ENCODE peak calls at places on chromosomes 2 and 18, in seven cellular contexts. D, W, L, H, U, X and J are unnamed samples.

GRCh38 chr2:218856168-218856895 is 3.3 kb upstream of the WNT6 start:
- DNase-seq in D (no peak), W (no peak), L (no peak), H (no peak), U (no peak), X (peak; percentile 71), J (peak; percentile 30)

GRCh38 chr18:361941-362913 is 94.4 kb upstream of the THOC1 start:
- DNase-seq in D (peak; percentile 88), W (peak; percentile 81), L (peak; percentile 31), H (no peak), U (no peak), X (peak; percentile 51), J (peak; percentile 79)

GRCh38 chr2:31324000-31324633 is 90.2 kb downstream of the EHD3 start:
- DNase-seq in D (peak; percentile 49), W (no peak), L (no peak), H (no peak), U (no peak), X (no peak), J (no peak)

GRCh38 chr2:134282638-134283400 is 28.9 kb downstream of the MGAT5 start:
- DNase-seq in D (peak; percentile 37), W (no peak), L (no peak), H (no peak), U (no peak), X (no peak), J (peak; percentile 55)

GRCh38 chr2:148876589-148877402 is 1.8 kb downstream of the KIF5C start:
- DNase-seq in D (no peak), W (no peak), L (peak; percentile 92), H (peak; percentile 90), U (peak; percentile 77), X (peak; percentile 98), J (no peak)

GRCh38 chr2:73268368-73268830 is 15.9 kb downstream of the FBXO41 start:
- DNase-seq in D (no peak), W (no peak), L (no peak), H (no peak), U (no peak), X (no peak), J (no peak)

GRCh38 chr2:160332318-160332717 is 132.2 kb upstream of the ITGB6 start:
- DNase-seq in D (peak; percentile 66), W (peak; percentile 65), L (no peak), H (no peak), U (no peak), X (peak; percentile 92), J (no peak)

GRCh38 chr2:228545041-228545440 is 363.6 kb upstream of the SPHKAP start:
- DNase-seq in D (no peak), W (peak; percentile 7), L (no peak), H (no peak), U (no peak), X (peak; percentile 66), J (peak; percentile 66)

GRCh38 chr18:57738078-57738477 is 65.0 kb downstream of the ATP8B1 start:
- DNase-seq in D (no peak), W (no peak), L (no peak), H (no peak), U (no peak), X (no peak), J (no peak)

GRCh38 chr2:179467111-179467510 is 202.5 kb upstream of the SESTD1 start:
- DNase-seq in D (no peak), W (peak; percentile 64), L (no peak), H (no peak), U (no peak), X (no peak), J (no peak)

GRCh38 chr2:17573085-17573805 is 32.7 kb downstream of the VSNL1 start:
- DNase-seq in D (peak; percentile 14), W (no peak), L (no peak), H (no peak), U (no peak), X (peak; percentile 40), J (no peak)

GRCh38 chr2:75099521-75099922 is 99.8 kb downstream of the TACR1 start:
- DNase-seq in D (no peak), W (no peak), L (no peak), H (no peak), U (no peak), X (no peak), J (peak; percentile 5)

GRCh38 chr18:54209471-54210180 is 14.8 kb downstream of the MBD2 start:
- DNase-seq in D (peak; percentile 17), W (peak; percentile 15), L (no peak), H (no peak), U (no peak), X (no peak), J (peak; percentile 8)

GRCh38 chr18:78849046-78849445 is 130.6 kb upstream of the SALL3 start:
- DNase-seq in D (no peak), W (no peak), L (no peak), H (no peak), U (no peak), X (no peak), J (no peak)

GRCh38 chr2:130328710-130329109 is 14.0 kb upstream of the IMP4 start:
- DNase-seq in D (peak; percentile 13), W (peak; percentile 32), L (no peak), H (no peak), U (no peak), X (peak; percentile 37), J (no peak)

GRCh38 chr2:134232461-134232860 is 21.4 kb upstream of the MGAT5 start:
- DNase-seq in D (no peak), W (no peak), L (no peak), H (no peak), U (no peak), X (no peak), J (no peak)

GRCh38 chr18:23856466-23857175 is 157.9 kb upstream of the TTC39C start:
- DNase-seq in D (no peak), W (peak; percentile 21), L (no peak), H (no peak), U (no peak), X (peak; percentile 70), J (peak; percentile 71)

GRCh38 chr2:230230087-230230486 is 4.6 kb downstream of the SP140 start:
- DNase-seq in D (peak; percentile 88), W (peak; percentile 90), L (peak; percentile 64), H (no peak), U (peak; percentile 23), X (peak; percentile 91), J (no peak)

GRCh38 chr18:79197531-79197930 is 128.3 kb downstream of the ATP9B start:
- DNase-seq in D (no peak), W (no peak), L (no peak), H (no peak), U (no peak), X (no peak), J (no peak)

GRCh38 chr18:76957384-76958355 is 135.3 kb downstream of the ZNF236 start:
- DNase-seq in D (no peak), W (no peak), L (no peak), H (no peak), U (no peak), X (no peak), J (no peak)

GRCh38 chr2:120314656-120315366 is 31.1 kb upstream of the INHBB start:
- DNase-seq in D (no peak), W (no peak), L (no peak), H (no peak), U (no peak), X (no peak), J (no peak)

DNA sequence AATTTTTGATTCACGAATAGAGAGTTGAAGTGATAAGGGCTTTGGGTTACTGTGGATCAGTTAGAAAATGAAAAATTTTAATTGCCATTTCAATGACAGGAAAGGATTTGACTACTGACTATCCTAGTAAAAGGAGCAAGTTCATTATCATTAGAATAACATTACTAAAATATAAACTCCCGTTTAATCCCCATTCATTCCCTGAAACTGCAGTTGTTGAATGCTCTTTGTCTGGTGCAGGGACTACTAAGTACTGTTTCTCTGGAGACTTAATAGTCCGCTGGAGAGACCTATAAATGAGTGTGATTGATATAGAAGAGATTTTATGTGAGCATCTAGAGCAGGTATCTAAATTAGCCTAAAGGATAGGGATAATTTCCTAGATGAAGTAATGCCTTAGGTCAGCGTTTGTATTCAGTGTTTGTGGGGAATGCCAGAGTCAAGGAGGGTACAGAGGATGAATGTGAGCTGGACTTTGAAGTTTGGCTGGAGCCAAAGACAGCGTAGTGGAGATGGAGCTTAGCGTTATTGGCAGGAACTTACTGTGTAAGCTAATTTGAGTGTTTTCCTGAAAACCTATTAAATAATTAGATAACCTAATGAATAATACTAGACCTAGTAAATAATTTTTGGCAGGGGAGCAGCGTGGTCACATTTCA is 4.0 kb downstream of the RNF138 start:
- DNase-seq in D (no peak), W (no peak), L (no peak), H (no peak), U (no peak), X (no peak), J (no peak)
- H2BK5ac ChIP-seq in D (no peak overlapping the region), W (no peak overlapping the region), L (no peak overlapping the region), H (no peak overlapping the region), U (no peak overlapping the region), X (no peak overlapping the region), J (no peak overlapping the region)

DNA sequence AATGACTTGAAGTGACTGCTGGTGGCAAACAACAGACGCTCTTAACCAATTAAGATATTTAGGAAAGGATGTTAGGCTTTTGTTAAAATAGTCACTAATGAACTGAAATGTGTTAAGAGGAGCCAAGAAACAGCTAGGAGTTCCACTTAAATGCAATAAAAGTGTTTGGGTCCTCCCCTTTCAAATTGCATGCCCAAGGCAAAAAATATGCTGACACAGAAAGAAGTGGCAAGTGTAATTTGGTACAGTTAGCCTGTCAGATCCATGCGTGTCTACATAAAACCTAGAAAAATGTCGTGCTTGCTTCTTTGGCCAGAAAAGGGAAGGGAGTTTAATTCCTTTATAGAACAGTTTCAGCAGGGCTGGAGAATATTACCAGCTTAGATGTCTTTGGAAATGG is 61.9 kb downstream of the XRCC5 start:
- DNase-seq in D (no peak), W (no peak), L (no peak), H (no peak), U (no peak), X (no peak), J (no peak)
- H2BK5ac ChIP-seq in D (no peak overlapping the region), W (no peak overlapping the region), L (no peak overlapping the region), H (no peak overlapping the region), U (no peak overlapping the region), X (no peak overlapping the region), J (no peak overlapping the region)

DNA sequence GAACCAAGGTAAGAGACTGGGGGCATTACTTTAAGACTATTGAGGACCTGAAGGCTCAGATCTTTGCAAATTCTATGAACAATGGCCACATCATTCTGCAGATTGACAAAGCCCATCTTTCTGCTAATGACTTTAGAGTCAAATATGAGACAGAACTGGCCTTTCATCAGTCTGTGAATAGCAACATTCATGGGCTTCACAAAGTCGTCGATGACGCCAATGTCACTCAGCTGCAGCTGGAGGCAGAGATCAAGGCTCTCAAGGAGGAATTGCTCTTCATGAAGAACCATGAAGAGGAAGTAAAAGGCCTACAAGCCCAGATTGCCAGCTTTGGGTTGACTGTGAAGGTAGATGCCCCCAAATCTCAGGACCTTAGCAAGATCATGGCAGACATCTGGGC is 43.8 kb upstream of the SLC4A10 start:
- DNase-seq in D (no peak), W (no peak), L (no peak), H (no peak), U (no peak), X (no peak), J (no peak)
- H2BK5ac ChIP-seq in D (no peak overlapping the region), W (no peak overlapping the region), L (no peak overlapping the region), H (no peak overlapping the region), U (no peak overlapping the region), X (no peak overlapping the region), J (no peak overlapping the region)

DNA sequence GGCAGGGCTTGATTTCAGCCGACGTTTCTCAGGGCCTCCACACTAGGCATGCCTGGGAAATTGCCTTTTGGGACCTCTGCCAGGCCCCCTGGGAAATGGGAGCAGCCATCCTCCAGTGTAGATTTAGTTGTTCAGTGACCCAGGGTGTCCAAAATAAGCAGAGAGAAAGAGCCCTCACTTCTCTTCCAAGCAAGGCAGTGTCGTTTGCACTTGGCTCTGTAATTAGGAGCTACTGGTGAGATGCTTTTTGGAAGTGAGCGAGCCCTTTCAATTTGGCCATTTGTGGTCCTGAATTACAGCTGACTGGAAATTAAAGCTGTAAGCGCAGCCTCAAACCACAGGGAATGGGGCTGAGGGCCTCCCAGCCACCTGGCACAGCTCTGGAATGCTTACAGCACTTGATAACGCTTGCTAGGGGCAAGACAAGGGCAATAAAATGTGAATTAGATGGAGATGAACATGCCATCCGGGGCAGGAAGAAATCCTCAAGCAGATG is 173.2 kb downstream of the UXS1 start:
- DNase-seq in D (no peak), W (no peak), L (no peak), H (no peak), U (no peak), X (no peak), J (no peak)
- H2BK5ac ChIP-seq in D (no peak overlapping the region), W (no peak overlapping the region), L (no peak overlapping the region), H (no peak overlapping the region), U (no peak overlapping the region), X (no peak overlapping the region), J (no peak overlapping the region)